ENCODE peak calls at places on chromosome 19, in six cellular contexts. U, K, P, J, F and R are unnamed samples.

GRCh38 chr19:55031178-55031577 is 6.9 kb downstream of the GP6 start:
- DNase-seq in U (no peak), F (no peak), P (no peak), J (no peak), K (peak), R (no peak)

GRCh38 chr19:6720369-6721112 is at the start of gene C3:
- DNase-seq in J (no peak), P (peak), U (no peak), K (peak), F (peak), R (peak)

GRCh38 chr19:4589579-4590410 is 30.3 kb upstream of the SEMA6B start:
- DNase-seq in P (no peak), F (no peak), J (no peak), U (peak), K (no peak), R (no peak)

GRCh38 chr19:4297901-4298771 is 4.1 kb downstream of the TMIGD2 start:
- DNase-seq in F (no peak), K (no peak), U (no peak), P (no peak), J (no peak), R (no peak)

GRCh38 chr19:3369337-3370213 is 3.2 kb downstream of the NFIC start:
- DNase-seq in F (peak), U (peak), J (no peak), P (no peak), K (peak), R (no peak)

GRCh38 chr19:58544591-58545285 is 874 bp downstream of the TRIM28 start:
- DNase-seq in J (no peak), F (peak), K (peak), U (peak), P (peak), R (no peak)

GRCh38 chr19:11279505-11280236 is 16.3 kb upstream of the TSPAN16 start:
- DNase-seq in P (no peak), F (no peak), K (no peak), U (peak), J (no peak), R (no peak)

GRCh38 chr19:54339646-54340358 is 840 bp upstream of the LILRA4 start:
- DNase-seq in P (no peak), K (no peak), U (no peak), F (no peak), J (no peak), R (no peak)

GRCh38 chr19:54521022-54521859 is 18.6 kb downstream of the LAIR2 start:
- DNase-seq in K (no peak), F (no peak), U (peak), P (no peak), J (no peak), R (no peak)

GRCh38 chr19:44653977-44654784 is 10.5 kb downstream of the PVR start:
- DNase-seq in P (peak), F (peak), J (no peak), U (peak), K (peak), R (no peak)

GRCh38 chr19:33883869-33884519 is 87.3 kb downstream of the KCTD15 start:
- DNase-seq in K (no peak), P (peak), F (peak), U (peak), J (no peak), R (no peak)

GRCh38 chr19:34926361-34926684 is 380 bp upstream of the ZNF30 start:
- DNase-seq in J (no peak), U (no peak), P (no peak), F (no peak), K (no peak), R (no peak)

GRCh38 chr19:45347570-45348366 is 7.2 kb downstream of the KLC3 start:
- DNase-seq in U (no peak), J (no peak), F (no peak), K (no peak), P (no peak), R (no peak)

GRCh38 chr19:4172861-4173473 is 9.4 kb downstream of the SIRT6 start:
- DNase-seq in K (no peak), U (no peak), F (peak), J (no peak), P (peak), R (no peak)

GRCh38 chr19:4559569-4559968 is at the start of gene SEMA6B:
- DNase-seq in F (peak), K (no peak), J (no peak), P (peak), U (no peak), R (no peak)

GRCh38 chr19:17762505-17763229 is 11.4 kb downstream of the FCHO1 start:
- DNase-seq in F (no peak), J (no peak), K (no peak), P (peak), U (peak), R (no peak)

GRCh38 chr19:18322318-18322758 is 538 bp downstream of the LSM4 start:
- DNase-seq in J (no peak), U (peak), P (peak), K (no peak), F (peak), R (no peak)

GRCh38 chr19:41930322-41930722 is 2.1 kb upstream of the ERFL start:
- DNase-seq in U (no peak), K (no peak), J (no peak), F (no peak), P (no peak), R (no peak)

GRCh38 chr19:41933131-41933458 is 4.8 kb upstream of the ERFL start:
- DNase-seq in J (no peak), U (no peak), P (peak), K (no peak), F (no peak), R (no peak)

GRCh38 chr19:41929536-41930071 is 1.4 kb upstream of the ERFL start:
- DNase-seq in F (no peak), J (no peak), K (no peak), U (no peak), P (no peak), R (no peak)

GRCh38 chr19:41932259-41933130 is 4.2 kb upstream of the ERFL start:
- DNase-seq in J (no peak), K (no peak), U (no peak), F (no peak), P (no peak), R (no peak)

DNA sequence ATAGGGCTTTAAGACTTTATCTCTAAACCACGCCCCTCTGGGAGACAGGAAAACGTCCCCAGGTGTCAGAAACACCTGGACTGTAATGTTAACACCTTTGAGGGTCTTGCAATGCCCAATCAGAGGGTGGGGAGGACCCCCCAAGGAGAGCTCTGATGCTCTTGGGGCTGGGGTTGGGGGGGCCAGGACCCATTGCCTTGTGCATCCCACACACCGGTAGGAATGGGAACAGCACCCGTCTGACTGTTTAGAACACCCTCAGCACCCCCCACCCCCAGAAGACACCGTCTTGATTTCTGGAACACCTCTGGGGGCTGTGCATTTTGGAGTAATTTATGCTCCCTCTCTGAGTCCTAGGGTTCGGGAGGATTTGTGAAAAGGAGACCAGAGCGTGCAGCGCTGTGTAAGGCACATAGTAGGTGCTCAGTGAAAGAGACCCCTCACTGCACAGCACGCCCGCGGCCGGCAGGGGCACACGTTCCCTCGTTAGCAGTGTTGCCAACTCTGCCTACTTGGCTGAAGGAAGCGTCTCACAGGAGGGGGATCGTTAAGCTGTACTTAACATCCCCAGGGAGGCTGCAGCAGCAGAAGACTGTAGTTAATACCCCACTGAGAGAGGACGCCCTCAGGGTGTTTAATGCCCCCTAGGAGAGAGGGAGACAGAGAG is 2.8 kb upstream of the ERFL start:
- DNase-seq in U (peak), P (peak), F (no peak), J (no peak), K (no peak), R (no peak)
- TF ChIP-seq CTCF in U (peak), P (peak), F (no peak), J (no peak), K (no peak), R (peak)

GRCh38 chr19:46402725-46403124 is 10.6 kb downstream of the CCDC8 start:
- DNase-seq in F (no peak), U (no peak), K (peak), P (no peak), J (no peak), R (no peak)

GRCh38 chr19:46407891-46408426 is 5.4 kb downstream of the CCDC8 start:
- DNase-seq in K (no peak), U (no peak), F (no peak), J (no peak), P (no peak), R (no peak)

GRCh38 chr19:46404039-46404883 is 9.1 kb downstream of the CCDC8 start:
- DNase-seq in U (no peak), J (no peak), F (peak), P (peak), K (peak), R (no peak)

GRCh38 chr19:46408611-46409039 is 4.7 kb downstream of the CCDC8 start:
- DNase-seq in F (no peak), U (no peak), J (no peak), P (peak), K (peak), R (no peak)

GRCh38 chr19:46404884-46405658 is 8.3 kb downstream of the CCDC8 start:
- DNase-seq in J (no peak), F (no peak), K (no peak), U (no peak), P (peak), R (no peak)
- H3K4me3 ChIP-seq in J (no peak), F (peak), K (peak), U (no peak), P (no peak), R (peak)

DNA sequence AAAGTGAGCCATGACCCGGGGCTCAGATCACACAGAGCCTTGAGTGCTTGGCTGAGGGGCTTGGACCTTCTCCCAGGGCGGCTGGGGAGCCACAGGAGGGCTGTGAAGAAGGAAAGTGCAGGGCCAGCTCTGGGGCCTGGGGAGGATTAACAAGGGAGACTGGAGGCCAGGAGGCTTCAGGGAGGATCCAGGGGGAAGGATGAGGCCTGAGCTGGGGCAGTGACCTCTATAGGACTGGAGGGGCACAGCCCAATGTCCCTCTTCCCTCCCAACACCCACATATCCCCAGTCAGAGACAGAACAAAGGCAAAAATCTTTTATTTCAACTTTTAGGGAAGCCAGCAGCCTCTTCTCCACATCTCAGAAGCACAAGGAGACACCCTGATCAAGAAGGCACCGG is 4.7 kb upstream of the SLC17A7 start:
- DNase-seq in K (no peak), P (no peak), U (no peak), F (no peak), J (no peak), R (no peak)
- TF ChIP-seq CTCF in K (no peak), P (no peak), U (no peak), F (no peak), J (peak), R (no peak)

GRCh38 chr19:42179501-42179817 is 38.0 kb downstream of the DEDD2 start:
- DNase-seq in K (no peak), F (no peak), J (no peak), U (no peak), P (no peak), R (no peak)
- H3K4me3 ChIP-seq in K (no peak), F (no peak), J (no peak), U (no peak), P (no peak), R (no peak)

DNA sequence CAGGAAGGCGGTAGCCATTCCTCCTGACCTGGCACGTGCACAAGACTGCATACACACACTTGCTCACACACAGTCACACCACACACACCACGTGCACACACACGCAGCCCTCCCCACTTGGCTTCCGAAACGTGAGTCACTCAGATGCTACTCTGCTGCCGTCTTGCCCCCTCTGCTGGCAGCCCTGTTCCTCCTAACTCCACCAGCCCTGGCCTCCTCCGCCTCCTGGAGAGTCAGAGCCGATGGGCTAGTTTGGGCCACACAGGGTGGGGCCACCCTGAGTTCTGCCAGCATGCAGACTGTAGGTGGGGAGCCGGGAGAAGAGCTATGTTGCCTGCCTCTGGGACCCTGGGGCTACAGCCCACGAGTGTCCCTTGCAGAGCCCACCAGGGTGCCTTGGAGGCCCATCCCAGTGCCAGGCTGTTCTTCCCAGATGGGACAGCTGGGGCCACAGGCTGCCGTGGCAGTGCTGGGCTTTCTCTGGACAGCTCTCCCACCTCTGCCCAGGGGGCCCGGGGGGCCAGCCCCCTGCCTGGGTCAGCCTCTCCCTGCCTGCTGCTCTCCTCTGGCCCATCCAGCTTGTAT is 12.1 kb downstream of the PIN1 start:
- DNase-seq in F (no peak), K (peak), J (peak), U (peak), P (peak), R (no peak)
- TF ChIP-seq CTCF in F (peak), K (no peak), J (peak), U (no peak), P (peak), R (no peak)